ENCODE peak calls at places on chromosome 12, in seven cellular contexts. N is activated gamma-delta T cell; K is GM04504; B is thyroid gland; C is activated CD4-positive, alpha-beta T cell treated with anti-CD3 and anti-CD28 coated beads, Interleukin-2, amount 50 U/mL, for 1 hour; I is choroid plexus epithelial cell; O is left cardiac atrium. V is an unnamed sample.

GRCh38 chr12:15664491-15664890 is 124.7 kb downstream of the EPS8 start:
- DNase-seq in B (no peak), K (no peak), I (no peak), N (no peak), C (no peak), O (no peak), V (no peak)

GRCh38 chr12:24728366-24728765 is 220.5 kb downstream of the BCAT1 start:
- DNase-seq in I (peak; percentile 78), N (no peak), O (no peak), B (no peak), C (no peak), K (no peak), V (no peak)

GRCh38 chr12:42810006-42810405 is 220.5 kb upstream of the PRICKLE1 start:
- DNase-seq in B (no peak), C (no peak), I (peak; percentile 28), K (no peak), O (no peak), N (no peak), V (no peak)

GRCh38 chr12:12628013-12628412 is 16.3 kb downstream of the CREBL2 start:
- DNase-seq in O (no peak), C (no peak), B (no peak), N (no peak), I (peak; percentile 48), K (no peak), V (no peak)

GRCh38 chr12:127501916-127502315 is 765.1 kb upstream of the TMEM132C start:
- DNase-seq in I (no peak), N (no peak), B (no peak), C (no peak), K (no peak), O (no peak), V (no peak)

GRCh38 chr12:120264511-120265202 is 873 bp downstream of the PXN start:
- DNase-seq in O (no peak), B (peak; percentile 48), C (no peak), N (no peak), I (no peak), K (no peak), V (no peak)

GRCh38 chr12:11650279-11650696 is 814 bp downstream of the ETV6 start:
- DNase-seq in K (no peak), O (no peak), C (no peak), B (no peak), I (no peak), N (no peak), V (peak; percentile 60)

GRCh38 chr12:132812631-132813305 is 15.9 kb downstream of the GOLGA3 start:
- DNase-seq in I (peak; percentile 78), C (no peak), B (no peak), K (peak; percentile 1), N (no peak), O (no peak), V (no peak)

GRCh38 chr12:49292729-49293055 is 2.3 kb upstream of the PRPH start:
- DNase-seq in B (no peak), N (no peak), K (no peak), I (no peak), C (no peak), O (no peak), V (no peak)

GRCh38 chr12:80627773-80628172 is 79.7 kb upstream of the MYF6 start:
- DNase-seq in I (peak; percentile 79), O (no peak), B (no peak), C (no peak), N (no peak), K (peak; percentile 38), V (no peak)

GRCh38 chr12:101819467-101819866 is 11.3 kb downstream of the GNPTAB start:
- DNase-seq in C (no peak), K (no peak), O (no peak), I (no peak), N (no peak), B (no peak), V (no peak)

GRCh38 chr12:82025462-82025861 is 266.3 kb upstream of the PPFIA2 start:
- DNase-seq in C (no peak), B (no peak), K (no peak), I (no peak), N (no peak), O (no peak), V (no peak)

GRCh38 chr12:85829391-85829790 is 6.8 kb downstream of the RASSF9 start:
- DNase-seq in K (no peak), I (peak; percentile 40), O (no peak), N (no peak), B (no peak), C (no peak), V (no peak)

GRCh38 chr12:14874882-14875281 is 10.8 kb downstream of the MGP start:
- DNase-seq in N (no peak), O (no peak), C (no peak), B (no peak), K (no peak), I (peak; percentile 49), V (no peak)

GRCh38 chr12:124446364-124446763 is 121.0 kb downstream of the NCOR2 start:
- DNase-seq in B (no peak), C (no peak), N (no peak), O (no peak), K (no peak), I (no peak), V (no peak)

V was measured in heart left ventricle.